ENCODE peak calls at places on chromosomes 7 and 10, in four cellular contexts. One of them, this sample, is unnamed. For H3K4me1, the result is how much of the 10 kb centered on the place peaks cover.

GRCh38 chr10:129477051-129477450 is 10.0 kb downstream of the MGMT start:
- DNase-seq in adrenal gland: no peak
- DNase-seq in HCT116: no peak
- DNase-seq in lower lobe of right lung: no peak
- DNase-seq in this sample: no peak

GRCh38 chr7:831596-832291 is 532 bp upstream of the SUN1 start:
- DNase-seq in adrenal gland: peak
- DNase-seq in HCT116: peak
- DNase-seq in lower lobe of right lung: no peak
- DNase-seq in this sample: peak

GRCh38 chr10:129978322-129978721 is 14.2 kb upstream of the EBF3 start:
- DNase-seq in adrenal gland: no peak
- DNase-seq in HCT116: no peak
- DNase-seq in lower lobe of right lung: no peak
- DNase-seq in this sample: no peak

GRCh38 chr7:778968-779451 is 51.9 kb upstream of the PRKAR1B start:
- DNase-seq in adrenal gland: no peak
- DNase-seq in HCT116: no peak
- DNase-seq in lower lobe of right lung: peak
- DNase-seq in this sample: no peak

GRCh38 chr7:157021071-157021891 is 10.8 kb upstream of the MNX1 start:
- DNase-seq in adrenal gland: no peak
- DNase-seq in HCT116: no peak
- DNase-seq in lower lobe of right lung: no peak
- DNase-seq in this sample: no peak

GRCh38 chr10:86653379-86653778 is 968 bp upstream of the OPN4 start:
- DNase-seq in adrenal gland: no peak
- DNase-seq in HCT116: no peak
- DNase-seq in lower lobe of right lung: peak
- DNase-seq in this sample: no peak

GRCh38 chr7:34260282-34260681 is 354.9 kb downstream of the BMPER start:
- DNase-seq in adrenal gland: no peak
- DNase-seq in HCT116: peak
- DNase-seq in lower lobe of right lung: no peak
- DNase-seq in this sample: peak

GRCh38 chr10:3435671-3436070 is 263.1 kb upstream of the PITRM1 start:
- DNase-seq in adrenal gland: no peak
- DNase-seq in HCT116: no peak
- DNase-seq in lower lobe of right lung: no peak
- DNase-seq in this sample: no peak

GRCh38 chr10:86438091-86438749 is 71.6 kb upstream of the GRID1 start:
- DNase-seq in adrenal gland: no peak
- DNase-seq in HCT116: no peak
- DNase-seq in lower lobe of right lung: no peak
- DNase-seq in this sample: no peak

GRCh38 chr10:119535837-119536507 is 6.5 kb downstream of the RGS10 start:
- DNase-seq in adrenal gland: no peak
- DNase-seq in HCT116: no peak
- DNase-seq in lower lobe of right lung: no peak
- DNase-seq in this sample: no peak

GRCh38 chr10:43680035-43680434 is 31.4 kb upstream of the ZNF32 start:
- DNase-seq in adrenal gland: no peak
- DNase-seq in HCT116: no peak
- DNase-seq in lower lobe of right lung: no peak
- DNase-seq in this sample: no peak

GRCh38 chr10:91681361-91682276 is 48.7 kb upstream of the PPP1R3C start:
- DNase-seq in adrenal gland: peak
- DNase-seq in HCT116: no peak
- DNase-seq in lower lobe of right lung: no peak
- DNase-seq in this sample: no peak

GRCh38 chr7:28228386-28228785 is 47.8 kb upstream of the JAZF1 start:
- DNase-seq in adrenal gland: no peak
- DNase-seq in HCT116: no peak
- DNase-seq in lower lobe of right lung: no peak
- DNase-seq in this sample: no peak

GRCh38 chr10:86900955-86901354 is 56.5 kb downstream of the MMRN2 start:
- DNase-seq in adrenal gland: peak
- DNase-seq in HCT116: no peak
- DNase-seq in lower lobe of right lung: peak
- DNase-seq in this sample: no peak

GRCh38 chr7:98229991-98230745 is 18.9 kb downstream of the BHLHA15 start:
- DNase-seq in adrenal gland: no peak
- DNase-seq in HCT116: no peak
- DNase-seq in lower lobe of right lung: no peak
- DNase-seq in this sample: no peak

GRCh38 chr10:28291881-28292297 is 11.0 kb downstream of the MPP7 start:
- DNase-seq in adrenal gland: peak
- DNase-seq in HCT116: peak
- DNase-seq in lower lobe of right lung: no peak
- DNase-seq in this sample: peak

GRCh38 chr7:22140597-22140996 is 194.9 kb upstream of the CDCA7L start:
- DNase-seq in adrenal gland: no peak
- DNase-seq in HCT116: no peak
- DNase-seq in lower lobe of right lung: no peak
- DNase-seq in this sample: no peak

GRCh38 chr10:102065561-102066420 is 642 bp downstream of the HPS6 start:
- DNase-seq in adrenal gland: peak
- DNase-seq in HCT116: no peak
- DNase-seq in lower lobe of right lung: peak
- DNase-seq in this sample: no peak

GRCh38 chr10:79932841-79933379 is 16.0 kb downstream of the SFTPD start:
- DNase-seq in adrenal gland: no peak
- DNase-seq in HCT116: no peak
- DNase-seq in lower lobe of right lung: peak
- DNase-seq in this sample: no peak

GRCh38 chr10:6499974-6500373 is 80.1 kb downstream of the PRKCQ start:
- DNase-seq in adrenal gland: no peak
- DNase-seq in HCT116: no peak
- DNase-seq in lower lobe of right lung: no peak
- DNase-seq in this sample: no peak

GRCh38 chr7:127674361-127674760 is 22.4 kb downstream of the SND1 start:
- DNase-seq in adrenal gland: no peak
- DNase-seq in HCT116: no peak
- DNase-seq in lower lobe of right lung: no peak
- DNase-seq in this sample: no peak

GRCh38 chr7:92968502-92968901 is 132.1 kb upstream of the CDK6 start:
- DNase-seq in adrenal gland: no peak
- DNase-seq in HCT116: no peak
- DNase-seq in lower lobe of right lung: no peak
- DNase-seq in this sample: peak

GRCh38 chr7:94632338-94633024 is 23.5 kb downstream of the SGCE start:
- DNase-seq in adrenal gland: no peak
- DNase-seq in HCT116: no peak
- DNase-seq in lower lobe of right lung: no peak
- DNase-seq in this sample: peak

GRCh38 chr7:131105294-131105802 is 222.3 kb upstream of the MKLN1 start:
- DNase-seq in adrenal gland: peak
- DNase-seq in HCT116: no peak
- DNase-seq in lower lobe of right lung: no peak
- DNase-seq in this sample: no peak

GRCh38 chr10:73850863-73851461 is 23.4 kb downstream of the CAMK2G start:
- DNase-seq in adrenal gland: no peak
- DNase-seq in HCT116: no peak
- DNase-seq in lower lobe of right lung: peak
- DNase-seq in this sample: no peak

GRCh38 chr7:85185355-85186082 is 1.3 kb downstream of the SEMA3D start:
- DNase-seq in adrenal gland: peak
- DNase-seq in HCT116: no peak
- DNase-seq in lower lobe of right lung: peak
- DNase-seq in this sample: peak

GRCh38 chr10:101995451-101996063 is 60.4 kb downstream of the ARMH3 start:
- DNase-seq in adrenal gland: no peak
- DNase-seq in HCT116: no peak
- DNase-seq in lower lobe of right lung: no peak
- DNase-seq in this sample: no peak

GRCh38 chr10:124222298-124223000 is 129.1 kb upstream of the CHST15 start:
- DNase-seq in adrenal gland: no peak
- DNase-seq in HCT116: no peak
- DNase-seq in lower lobe of right lung: no peak
- DNase-seq in this sample: no peak

GRCh38 chr10:60893231-60893630 is 50.8 kb downstream of the RHOBTB1 start:
- DNase-seq in adrenal gland: no peak
- DNase-seq in HCT116: no peak
- DNase-seq in lower lobe of right lung: no peak
- DNase-seq in this sample: no peak

GRCh38 chr10:17506859-17507471 is 52.6 kb upstream of the ST8SIA6 start:
- DNase-seq in adrenal gland: no peak
- DNase-seq in HCT116: no peak
- DNase-seq in lower lobe of right lung: no peak
- DNase-seq in this sample: no peak

GRCh38 chr10:5551531-5552375 is 27.0 kb downstream of the CALML3 start:
- DNase-seq in adrenal gland: no peak
- DNase-seq in HCT116: no peak
- DNase-seq in lower lobe of right lung: peak
- DNase-seq in this sample: peak

GRCh38 chr7:56083150-56083785 is 9.5 kb downstream of the PHKG1 start:
- DNase-seq in adrenal gland: peak
- DNase-seq in HCT116: no peak
- DNase-seq in lower lobe of right lung: no peak
- DNase-seq in this sample: no peak

GRCh38 chr10:74206727-74207126 is 55.7 kb downstream of the ADK start:
- DNase-seq in adrenal gland: no peak
- DNase-seq in HCT116: no peak
- DNase-seq in lower lobe of right lung: no peak
- DNase-seq in this sample: no peak

GRCh38 chr10:43130756-43131155 is 7.5 kb upstream of the CSGALNACT2 start:
- DNase-seq in adrenal gland: no peak
- DNase-seq in HCT116: no peak
- DNase-seq in lower lobe of right lung: no peak
- DNase-seq in this sample: peak

GRCh38 chr10:693506-693905 is 4.0 kb upstream of the DIP2C start:
- DNase-seq in adrenal gland: no peak
- DNase-seq in HCT116: no peak
- DNase-seq in lower lobe of right lung: no peak
- DNase-seq in this sample: peak

GRCh38 chr10:59299933-59300332 is 62.4 kb downstream of the FAM13C start:
- DNase-seq in adrenal gland: no peak
- DNase-seq in HCT116: no peak
- DNase-seq in lower lobe of right lung: no peak
- DNase-seq in this sample: no peak
- H3K4me1 ChIP-seq in adrenal gland: under half
- H3K4me1 ChIP-seq in HCT116: under half
- H3K4me1 ChIP-seq in lower lobe of right lung: under half
- H3K4me1 ChIP-seq in this sample: under half

GRCh38 chr10:46253076-46254006 is 33.5 kb upstream of the ANTXRL start:
- DNase-seq in adrenal gland: no peak
- DNase-seq in HCT116: no peak
- DNase-seq in lower lobe of right lung: no peak
- DNase-seq in this sample: no peak

GRCh38 chr10:46254467-46254866 is 32.3 kb upstream of the ANTXRL start:
- DNase-seq in adrenal gland: no peak
- DNase-seq in HCT116: no peak
- DNase-seq in lower lobe of right lung: no peak
- DNase-seq in this sample: no peak

GRCh38 chr10:46257099-46257498 is 29.7 kb upstream of the ANTXRL start:
- DNase-seq in adrenal gland: no peak
- DNase-seq in HCT116: no peak
- DNase-seq in lower lobe of right lung: no peak
- DNase-seq in this sample: no peak

GRCh38 chr10:46254007-46254383 is 32.8 kb upstream of the ANTXRL start:
- DNase-seq in adrenal gland: no peak
- DNase-seq in HCT116: no peak
- DNase-seq in lower lobe of right lung: no peak
- DNase-seq in this sample: no peak

GRCh38 chr10:46255696-46256355 is 31.0 kb upstream of the ANTXRL start:
- DNase-seq in adrenal gland: peak
- DNase-seq in HCT116: peak
- DNase-seq in lower lobe of right lung: peak
- DNase-seq in this sample: no peak
- TF ChIP-seq CTCF in adrenal gland: peak
- TF ChIP-seq CTCF in HCT116: peak
- TF ChIP-seq CTCF in lower lobe of right lung: peak
- TF ChIP-seq CTCF in this sample: peak

GRCh38 chr7:117153016-117153415 is 169.8 kb downstream of the WNT2 start:
- DNase-seq in adrenal gland: no peak
- DNase-seq in HCT116: no peak
- DNase-seq in lower lobe of right lung: no peak
- DNase-seq in this sample: no peak
- H3K27ac ChIP-seq in adrenal gland: no peak
- H3K27ac ChIP-seq in HCT116: no peak
- H3K27ac ChIP-seq in lower lobe of right lung: no peak
- H3K27ac ChIP-seq in this sample: no peak

DNA sequence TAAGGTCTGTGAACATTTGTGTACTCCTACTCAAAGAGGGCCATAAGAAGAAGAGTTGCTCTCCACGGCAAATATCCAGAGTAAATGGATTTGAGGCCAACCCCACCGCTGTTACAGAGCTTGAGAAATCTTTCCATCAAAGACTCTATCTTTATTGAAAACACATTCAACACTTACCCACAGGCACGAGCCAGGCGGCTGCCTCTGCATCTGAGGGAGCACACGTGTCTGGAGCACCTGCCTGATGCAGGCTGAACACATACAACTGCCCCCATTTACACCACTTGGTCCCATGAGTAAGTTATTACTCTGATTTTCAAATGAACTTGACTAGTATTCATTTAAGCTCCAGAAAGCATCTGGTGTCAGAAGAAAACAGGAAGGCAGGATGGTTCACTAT is 38.7 kb downstream of the HBP1 start:
- DNase-seq in adrenal gland: no peak
- DNase-seq in HCT116: no peak
- DNase-seq in lower lobe of right lung: no peak
- DNase-seq in this sample: no peak
- H3K4me1 ChIP-seq in adrenal gland: under half
- H3K4me1 ChIP-seq in HCT116: under half
- H3K4me1 ChIP-seq in lower lobe of right lung: under half
- H3K4me1 ChIP-seq in this sample: under half

GRCh38 chr10:115436999-115437398 is 343.8 kb downstream of the ATRNL1 start:
- DNase-seq in adrenal gland: no peak
- DNase-seq in HCT116: no peak
- DNase-seq in lower lobe of right lung: no peak
- DNase-seq in this sample: no peak

DNA sequence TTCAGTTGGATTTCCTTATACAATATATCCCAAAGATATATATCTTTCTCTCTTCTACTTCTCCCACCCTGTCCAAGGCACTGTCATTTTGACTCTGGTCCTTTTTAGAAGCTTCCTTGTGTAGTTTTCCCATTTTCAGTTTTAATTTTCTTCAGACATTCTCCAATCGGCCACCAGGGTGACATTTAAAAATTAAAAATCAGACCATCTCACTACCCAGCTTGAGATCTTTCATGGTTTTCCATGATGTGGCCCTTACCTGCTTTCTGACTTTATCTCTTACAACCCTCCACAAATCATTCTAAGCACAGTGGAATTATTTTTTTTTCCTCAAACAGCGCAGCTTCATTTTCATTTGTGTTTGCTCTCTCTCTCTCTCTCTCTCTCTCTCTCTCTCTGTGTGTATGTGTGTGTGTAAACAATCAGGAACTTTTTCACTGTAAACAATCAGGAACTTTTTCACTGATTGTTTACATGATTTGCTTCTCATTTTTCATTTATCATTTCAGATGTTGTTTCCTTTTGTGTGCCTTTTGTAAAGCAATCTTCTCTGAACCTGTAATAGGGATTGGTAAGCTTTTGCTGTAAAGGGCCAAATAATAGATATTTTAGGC is 348.8 kb downstream of the ATRNL1 start:
- DNase-seq in adrenal gland: no peak
- DNase-seq in HCT116: no peak
- DNase-seq in lower lobe of right lung: no peak
- DNase-seq in this sample: no peak
- TF ChIP-seq CTCF in adrenal gland: no peak
- TF ChIP-seq CTCF in HCT116: peak
- TF ChIP-seq CTCF in lower lobe of right lung: no peak
- TF ChIP-seq CTCF in this sample: no peak